ENCODE peak calls at places on chromosome 7, in five cellular contexts. J is neural crest cell; E is cerebellum; T is stimulated activated CD8-positive, alpha-beta memory T cell treated with anti-CD3 and anti-CD28 coated beads, Interleukin-4, amount 100 ng/mL, for 1 hour; Z is nucleus accumbens. A is an unnamed sample.

GRCh38 chr7:47688311-47689100 is 106.6 kb upstream of the TNS3 start:
- DNase-seq in E (no peak), Z (peak; percentile 28), J (peak; percentile 59), T (no peak), A (peak; percentile 71)

GRCh38 chr7:2651336-2651735 is 19.6 kb downstream of the TTYH3 start:
- DNase-seq in Z (no peak), T (no peak), J (no peak), E (no peak), A (no peak)

GRCh38 chr7:25454562-25455031 is 226.3 kb upstream of the NPVF start:
- DNase-seq in Z (no peak), E (no peak), T (no peak), J (no peak), A (no peak)

GRCh38 chr7:112157072-112157471 is 49.1 kb downstream of the DOCK4 start:
- DNase-seq in T (no peak), J (no peak), Z (no peak), E (no peak), A (no peak)

GRCh38 chr7:133783276-133783675 is 343.9 kb upstream of the LRGUK start:
- DNase-seq in E (no peak), T (no peak), J (no peak), Z (no peak), A (no peak)

GRCh38 chr7:50266893-50267386 is 37.6 kb upstream of the IKZF1 start:
- DNase-seq in J (no peak), Z (no peak), T (peak; percentile 58), E (no peak), A (no peak)

GRCh38 chr7:44639701-44640321 is 33.4 kb downstream of the OGDH start:
- DNase-seq in J (peak; percentile 41), Z (peak; percentile 65), T (no peak), E (peak; percentile 69), A (peak; percentile 41)

GRCh38 chr7:85659364-85659763 is 472.5 kb upstream of the SEMA3D start:
- DNase-seq in Z (no peak), T (no peak), E (no peak), J (no peak), A (no peak)

GRCh38 chr7:43296306-43296705 is 183.9 kb downstream of the HECW1 start:
- DNase-seq in T (no peak), E (no peak), Z (no peak), J (no peak), A (no peak)

GRCh38 chr7:130733866-130734524 is at the start of gene KLF14:
- DNase-seq in J (peak; percentile 16), Z (no peak), T (no peak), E (no peak), A (no peak)

GRCh38 chr7:158740657-158741293 is 36.2 kb upstream of the NCAPG2 start:
- DNase-seq in T (no peak), Z (no peak), E (peak; percentile 35), J (no peak), A (no peak)

GRCh38 chr7:100640438-100641410 is 628 bp downstream of the TFR2 start:
- DNase-seq in J (no peak), Z (no peak), E (no peak), T (no peak), A (no peak)

GRCh38 chr7:1675036-1675671 is 5.1 kb downstream of the ELFN1 start:
- DNase-seq in T (no peak), E (no peak), Z (no peak), J (no peak), A (no peak)

GRCh38 chr7:47370461-47371042 is 211.4 kb downstream of the TNS3 start:
- DNase-seq in T (no peak), E (no peak), J (no peak), Z (no peak), A (no peak)

GRCh38 chr7:29146888-29147609 is 712 bp upstream of the CPVL start:
- DNase-seq in E (no peak), T (no peak), J (no peak), Z (no peak), A (no peak)

GRCh38 chr7:108311446-108312168 is 144.6 kb downstream of the NRCAM start:
- DNase-seq in T (no peak), E (no peak), J (no peak), Z (no peak), A (no peak)

GRCh38 chr7:159370-160270 is 32.8 kb upstream of the FAM20C start:
- DNase-seq in Z (no peak), T (no peak), E (no peak), J (no peak), A (no peak)

GRCh38 chr7:22194633-22195273 is 162.2 kb downstream of the RAPGEF5 start:
- DNase-seq in J (no peak), Z (no peak), T (no peak), E (peak; percentile 32), A (peak; percentile 74)

GRCh38 chr7:158301221-158301620 is 286.4 kb downstream of the PTPRN2 start:
- DNase-seq in Z (no peak), J (no peak), E (no peak), T (no peak), A (no peak)

GRCh38 chr7:136555933-136556332 is 312.5 kb upstream of the CHRM2 start:
- DNase-seq in T (no peak), Z (peak; percentile 25), E (no peak), J (no peak), A (no peak)

GRCh38 chr7:64098-64521 is 128.3 kb upstream of the FAM20C start:
- DNase-seq in E (peak; percentile 49), J (peak; percentile 40), T (no peak), Z (peak; percentile 45), A (peak; percentile 86)

GRCh38 chr7:100477871-100478248 is 1.2 kb downstream of the TSC22D4 start:
- DNase-seq in E (no peak), T (no peak), J (no peak), Z (no peak), A (no peak)

GRCh38 chr7:42162560-42163325 is 74.3 kb downstream of the GLI3 start:
- DNase-seq in T (no peak), J (no peak), E (no peak), Z (no peak), A (no peak)

GRCh38 chr7:143910473-143911248 is 8.7 kb upstream of the TCAF1 start:
- DNase-seq in J (no peak), E (no peak), T (no peak), Z (no peak), A (no peak)

A was measured in Ammon's horn.